ENCODE peak calls at places on chromosome 5, in six cellular contexts. Z is NCI-H1048; J is activated CD4-positive, CD25-positive, alpha-beta regulatory T cell treated with anti-CD3 and anti-CD28 coated beads, Interleukin-2, amount 50 U/mL, for 16 hours; P is LoVo; X is adrenal gland; B is Right ventricle myocardium superior. W is an unnamed sample.

GRCh38 chr5:25850581-25850980 is 1187.8 kb downstream of the CDH9 start:
- DNase-seq in Z (no peak), J (no peak), P (no peak), X (no peak), B (no peak), W (peak; percentile 11)

GRCh38 chr5:32540446-32540845 is 44.9 kb upstream of the SUB1 start:
- DNase-seq in Z (no peak), J (no peak), P (no peak), X (no peak), B (no peak), W (no peak)

GRCh38 chr5:171207256-171207866 is 101.7 kb upstream of the TLX3 start:
- DNase-seq in Z (no peak), J (no peak), P (peak; percentile 37), X (no peak), B (no peak), W (peak; percentile 52)

GRCh38 chr5:43042626-43043399 is 2.7 kb upstream of the ANXA2R start:
- DNase-seq in Z (peak; percentile 68), J (no peak), P (peak; percentile 64), X (peak; percentile 81), B (peak; percentile 82), W (no peak)

GRCh38 chr5:132257131-132258101 is at the start of gene PDLIM4:
- DNase-seq in Z (no peak), J (no peak), P (no peak), X (peak; percentile 12), B (peak; percentile 57), W (no peak)

GRCh38 chr5:27080147-27080546 is 41.8 kb upstream of the CDH9 start:
- DNase-seq in Z (no peak), J (no peak), P (no peak), X (no peak), B (no peak), W (no peak)

GRCh38 chr5:166768536-166768935 is 1522.9 kb upstream of the WWC1 start:
- DNase-seq in Z (no peak), J (no peak), P (no peak), X (no peak), B (no peak), W (no peak)

GRCh38 chr5:135318924-135319323 is 80.1 kb downstream of the MACROH2A1 start:
- DNase-seq in Z (no peak), J (no peak), P (no peak), X (no peak), B (no peak), W (no peak)

GRCh38 chr5:15645376-15645775 is 145.4 kb downstream of the FBXL7 start:
- DNase-seq in Z (no peak), J (no peak), P (no peak), X (no peak), B (no peak), W (no peak)

GRCh38 chr5:136195971-136196577 is 3.1 kb upstream of the SMIM32 start:
- DNase-seq in Z (no peak), J (no peak), P (no peak), X (no peak), B (no peak), W (no peak)

GRCh38 chr5:167867281-167867680 is 424.2 kb upstream of the WWC1 start:
- DNase-seq in Z (no peak), J (no peak), P (no peak), X (no peak), B (no peak), W (no peak)

GRCh38 chr5:73030995-73031394 is 75.2 kb downstream of the FCHO2 start:
- DNase-seq in Z (peak; percentile 24), J (no peak), P (no peak), X (no peak), B (no peak), W (peak; percentile 31)

GRCh38 chr5:66720776-66721175 is 124.6 kb downstream of the MAST4 start:
- DNase-seq in Z (no peak), J (no peak), P (no peak), X (no peak), B (no peak), W (no peak)

GRCh38 chr5:147479949-147480348 is 29.9 kb downstream of the DPYSL3 start:
- DNase-seq in Z (no peak), J (no peak), P (no peak), X (no peak), B (no peak), W (peak; percentile 49)

GRCh38 chr5:180020176-180020575 is 51.4 kb downstream of the RNF130 start:
- DNase-seq in Z (no peak), J (no peak), P (no peak), X (no peak), B (no peak), W (no peak)

GRCh38 chr5:127849891-127850290 is 146.7 kb downstream of the CCDC192 start:
- DNase-seq in Z (no peak), J (no peak), P (peak; percentile 76), X (no peak), B (no peak), W (no peak)

GRCh38 chr5:14628346-14628745 is 36.2 kb upstream of the OTULIN start:
- DNase-seq in Z (no peak), J (peak; percentile 4), P (peak; percentile 73), X (peak; percentile 34), B (no peak), W (peak; percentile 20)

GRCh38 chr5:163861670-163862069 is 356.3 kb downstream of the MAT2B start:
- DNase-seq in Z (no peak), J (no peak), P (no peak), X (no peak), B (no peak), W (no peak)

GRCh38 chr5:10538789-10539684 is 24.8 kb upstream of the ANKRD33B start:
- DNase-seq in Z (no peak), J (no peak), P (no peak), X (no peak), B (no peak), W (no peak)

W was measured in A549.